ENCODE peak calls at places on chromosomes 3 and 15, in eight cellular contexts. R is dorsolateral prefrontal cortex, H is stomach, B is transverse colon, K is pancreas, S is sigmoid colon, E is neural progenitor cell, Z is fibroblast of lung. N is an unnamed sample.

GRCh38 chr3:53142986-53143385 is 12.8 kb upstream of the RFT1 start:
- DNase-seq in B (peak), Z (no peak), K (no peak), E (no peak), R (no peak), H (no peak), S (no peak), N (no peak)

GRCh38 chr15:75790631-75791336 is 52.5 kb upstream of the UBE2Q2 start:
- DNase-seq in Z (no peak), H (no peak), S (no peak), E (no peak), K (no peak), B (no peak), R (no peak), N (no peak)

GRCh38 chr3:104392327-104392726 is 974.4 kb upstream of the ALCAM start:
- DNase-seq in Z (no peak), R (no peak), B (no peak), H (no peak), K (no peak), E (no peak), S (no peak), N (no peak)

GRCh38 chr3:159323848-159324247 is 522.0 kb downstream of the MFSD1 start:
- DNase-seq in B (no peak), Z (no peak), K (no peak), E (no peak), H (no peak), R (no peak), S (no peak), N (no peak)

GRCh38 chr3:190486908-190487607 is 26.8 kb upstream of the IL1RAP start:
- DNase-seq in S (no peak), Z (no peak), R (no peak), E (no peak), K (no peak), B (no peak), H (no peak), N (no peak)

GRCh38 chr3:180980612-180981011 is 8.9 kb downstream of the DNAJC19 start:
- DNase-seq in S (no peak), R (no peak), K (no peak), Z (peak), H (no peak), B (no peak), E (no peak), N (no peak)

GRCh38 chr3:148975696-148976095 is 15.6 kb upstream of the GYG1 start:
- DNase-seq in H (no peak), S (no peak), R (no peak), E (no peak), Z (no peak), K (no peak), B (no peak), N (no peak)

GRCh38 chr3:171849632-171850323 is 6.6 kb downstream of the TMEM212 start:
- DNase-seq in Z (no peak), K (no peak), H (no peak), E (no peak), B (no peak), R (no peak), S (no peak), N (no peak)

GRCh38 chr3:71565326-71565725 is 18.2 kb downstream of the FOXP1 start:
- DNase-seq in H (no peak), S (no peak), E (no peak), Z (no peak), R (no peak), K (no peak), B (no peak), N (no peak)

GRCh38 chr3:174023445-174023844 is 625.9 kb downstream of the NLGN1 start:
- DNase-seq in Z (peak), H (no peak), S (no peak), K (no peak), B (no peak), R (peak), E (no peak), N (no peak)

GRCh38 chr3:193859195-193859594 is 266.2 kb downstream of the OPA1 start:
- DNase-seq in B (peak), H (no peak), S (no peak), Z (no peak), E (no peak), K (no peak), R (no peak), N (no peak)

GRCh38 chr15:67520976-67521769 is at the start of gene C15orf61:
- DNase-seq in Z (peak), E (peak), S (peak), B (peak), K (peak), R (peak), H (peak), N (peak)

GRCh38 chr15:27509014-27509413 is 538.0 kb downstream of the GABRG3 start:
- DNase-seq in Z (no peak), H (no peak), R (no peak), B (no peak), S (no peak), K (no peak), E (no peak), N (no peak)

GRCh38 chr3:170760174-170760526 is 109.8 kb downstream of the RPL22L1 start:
- DNase-seq in S (no peak), H (peak), B (no peak), E (no peak), K (peak), R (no peak), Z (peak), N (no peak)

GRCh38 chr3:122800838-122801237 is 6.0 kb downstream of the SLC49A4 start:
- DNase-seq in K (no peak), B (no peak), S (no peak), E (no peak), H (no peak), Z (no peak), R (no peak), N (no peak)

GRCh38 chr3:100032262-100032661 is 82.0 kb downstream of the FILIP1L start:
- DNase-seq in B (no peak), K (no peak), R (no peak), E (no peak), H (no peak), S (no peak), Z (peak), N (no peak)

GRCh38 chr3:171168086-171168485 is 141.6 kb upstream of the SLC2A2 start:
- DNase-seq in R (no peak), B (no peak), E (peak), K (peak), H (no peak), S (no peak), Z (peak), N (no peak)

GRCh38 chr3:58151637-58152036 is 59.1 kb downstream of the DNASE1L3 start:
- DNase-seq in E (no peak), B (no peak), R (peak), S (peak), Z (no peak), H (no peak), K (no peak), N (no peak)
- H3K27ac ChIP-seq in E (no peak), B (no peak), R (peak), S (no peak), Z (no peak), H (no peak), K (no peak), N (peak)

GRCh38 chr3:30648670-30649357 is 42.4 kb downstream of the TGFBR2 start:
- DNase-seq in S (no peak), H (no peak), R (no peak), K (no peak), Z (no peak), B (no peak), E (no peak), N (no peak)

GRCh38 chr3:30645077-30645476 is 38.7 kb downstream of the TGFBR2 start:
- DNase-seq in H (no peak), B (no peak), R (no peak), S (no peak), K (no peak), Z (no peak), E (no peak), N (no peak)

GRCh38 chr3:30644615-30645014 is 38.2 kb downstream of the TGFBR2 start:
- DNase-seq in B (peak), S (peak), Z (peak), H (peak), E (no peak), K (peak), R (no peak), N (no peak)

GRCh38 chr3:30646181-30646876 is 39.9 kb downstream of the TGFBR2 start:
- DNase-seq in R (no peak), S (no peak), E (no peak), K (no peak), B (no peak), Z (no peak), H (no peak), N (no peak)

DNA sequence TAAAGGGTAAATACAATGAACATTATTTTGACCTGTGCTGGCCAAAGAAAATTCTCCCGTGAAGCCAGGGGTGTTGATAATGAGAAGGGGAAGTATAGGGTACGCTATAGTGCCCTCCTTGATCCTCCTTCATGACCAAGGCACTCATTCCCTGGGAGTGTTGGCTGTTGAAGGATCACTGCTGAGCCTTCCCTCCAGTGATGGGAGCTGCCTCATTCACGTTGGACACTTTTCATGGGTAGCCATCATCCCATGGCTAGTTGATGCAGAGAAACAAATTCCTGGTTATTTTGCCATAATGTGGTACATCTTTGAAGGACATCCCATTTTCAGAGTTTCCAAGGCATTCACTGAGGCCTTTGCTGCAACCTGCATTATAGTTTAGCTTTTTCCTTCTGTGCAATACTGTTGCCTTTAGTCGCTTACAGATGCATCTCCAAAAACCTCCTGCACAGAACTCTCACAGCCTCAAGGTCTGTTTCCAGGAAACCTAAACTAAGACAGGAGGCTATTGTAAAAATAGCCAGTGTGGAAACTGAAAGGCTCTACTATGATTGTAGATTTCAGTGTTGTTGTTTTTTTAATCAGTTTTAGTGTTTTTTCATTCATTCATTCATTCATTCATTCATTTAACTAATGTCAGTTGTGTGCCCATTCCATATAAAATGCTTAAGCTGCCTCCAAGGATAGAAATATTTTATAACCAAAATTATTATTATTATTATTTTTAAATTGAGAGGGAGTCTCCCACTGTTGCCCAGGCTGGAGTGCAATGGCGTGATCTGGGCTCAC is 40.8 kb downstream of the TGFBR2 start:
- DNase-seq in E (no peak), R (no peak), Z (no peak), S (no peak), B (no peak), H (no peak), K (no peak), N (no peak)
- H3K27ac ChIP-seq in E (no peak), R (peak), Z (no peak), S (no peak), B (peak), H (peak), K (no peak), N (no peak)

GRCh38 chr3:46968783-46969428 is 7.6 kb downstream of the CCDC12 start:
- DNase-seq in H (no peak), R (no peak), E (no peak), S (no peak), Z (no peak), B (no peak), K (no peak), N (no peak)
- H3K27ac ChIP-seq in H (no peak), R (no peak), E (no peak), S (no peak), Z (no peak), B (no peak), K (no peak), N (no peak)

DNA sequence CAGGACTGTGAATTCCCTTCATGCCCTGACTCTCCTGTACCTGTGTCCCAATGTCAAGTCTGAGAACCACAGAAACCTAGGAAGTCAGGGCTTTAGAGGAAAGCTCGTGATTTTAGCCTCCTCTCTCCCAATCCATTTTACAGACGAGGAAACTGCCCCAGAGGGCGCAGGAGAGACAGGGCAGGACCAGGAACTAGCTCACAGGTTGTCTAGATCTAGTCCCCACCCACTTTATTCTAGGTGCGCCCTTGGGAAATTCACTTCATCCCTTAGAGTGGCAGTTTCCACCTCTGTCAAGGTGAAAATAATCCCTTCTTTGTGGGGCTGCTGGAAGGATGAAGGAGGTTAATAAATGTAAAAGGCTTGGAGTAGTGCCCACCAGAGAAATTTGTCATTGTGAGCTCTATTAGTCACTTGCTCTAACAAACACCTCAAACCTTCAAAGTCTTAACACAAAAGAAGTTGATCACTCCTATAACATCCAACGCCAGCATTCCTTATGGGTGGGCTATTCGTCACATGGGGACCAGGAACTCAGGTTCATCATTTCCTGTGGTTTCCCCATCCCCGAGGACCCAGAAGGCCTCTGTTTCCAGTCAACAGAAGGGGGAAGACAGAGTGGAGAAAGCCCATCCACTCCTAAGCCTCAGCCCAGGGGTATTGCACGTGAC is 282.3 kb downstream of the XXYLT1 start:
- DNase-seq in E (no peak), R (no peak), H (no peak), S (no peak), K (no peak), B (no peak), Z (peak), N (no peak)
- H3K27ac ChIP-seq in E (no peak), R (no peak), H (no peak), S (no peak), K (no peak), B (no peak), Z (no peak), N (no peak)

DNA sequence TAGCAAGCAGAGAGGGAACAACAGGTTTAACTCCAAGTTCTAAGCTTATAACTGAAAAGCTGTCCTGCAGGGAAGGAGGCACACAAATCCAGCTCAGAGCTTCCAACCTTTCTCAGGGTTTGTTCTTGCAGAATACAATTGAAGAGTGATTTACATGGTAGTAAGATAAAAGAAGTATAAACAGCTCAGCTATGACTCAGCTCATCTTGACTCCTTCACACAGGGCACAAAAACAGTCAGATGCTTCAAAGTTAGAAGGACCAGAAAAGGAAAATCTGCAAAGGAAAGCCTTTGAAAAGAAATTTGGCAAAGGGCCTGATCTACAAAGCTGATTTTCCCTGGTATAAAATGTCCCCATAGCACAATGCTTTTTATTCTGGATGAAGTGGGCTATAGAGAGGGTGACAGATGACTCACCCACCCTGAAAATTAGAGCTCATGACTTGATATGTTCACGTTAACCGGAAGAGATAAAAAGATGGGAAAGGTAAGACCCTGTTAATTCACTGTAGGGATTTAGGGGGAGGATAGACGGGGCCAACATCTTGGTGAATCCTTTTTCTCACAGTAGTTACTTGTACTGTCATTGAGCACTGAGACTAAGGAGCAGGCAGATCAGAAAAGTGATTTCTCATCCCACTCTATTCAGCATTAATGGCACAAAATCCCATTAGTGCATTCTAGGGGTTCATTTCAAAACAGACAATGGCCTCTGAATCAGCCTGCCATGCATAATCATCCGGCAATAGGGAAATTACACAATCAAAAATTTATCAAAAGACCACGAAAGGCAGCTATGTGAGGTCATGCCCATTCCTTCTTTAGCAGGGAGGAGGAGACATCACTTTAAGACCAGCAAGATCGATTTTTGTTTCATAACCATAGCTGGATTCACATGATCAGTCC is 143.5 kb downstream of the GAP43 start:
- DNase-seq in E (peak), K (no peak), Z (peak), S (no peak), H (no peak), R (no peak), B (no peak), N (no peak)
- H3K27ac ChIP-seq in E (no peak), K (no peak), Z (peak), S (peak), H (no peak), R (no peak), B (no peak), N (no peak)

GRCh38 chr3:146524961-146525360 is 19.4 kb downstream of the PLSCR1 start:
- DNase-seq in S (no peak), B (no peak), K (no peak), R (no peak), H (no peak), E (no peak), Z (no peak), N (no peak)

GRCh38 chr3:146523536-146523935 is 20.9 kb downstream of the PLSCR1 start:
- DNase-seq in B (no peak), R (no peak), H (no peak), E (no peak), K (no peak), S (no peak), Z (no peak), N (no peak)

GRCh38 chr3:146519810-146520209 is 24.6 kb downstream of the PLSCR1 start:
- DNase-seq in E (no peak), H (no peak), B (no peak), K (no peak), R (no peak), Z (no peak), S (no peak), N (no peak)

GRCh38 chr3:146517684-146518435 is 26.5 kb downstream of the PLSCR1 start:
- DNase-seq in H (no peak), R (no peak), E (no peak), K (peak), B (no peak), Z (no peak), S (no peak), N (no peak)

GRCh38 chr3:146521356-146521755 is 23.1 kb downstream of the PLSCR1 start:
- DNase-seq in Z (no peak), H (no peak), S (no peak), E (no peak), B (no peak), K (no peak), R (no peak), N (no peak)
- H3K27ac ChIP-seq in Z (no peak), H (no peak), S (no peak), E (no peak), B (no peak), K (no peak), R (no peak), N (no peak)

DNA sequence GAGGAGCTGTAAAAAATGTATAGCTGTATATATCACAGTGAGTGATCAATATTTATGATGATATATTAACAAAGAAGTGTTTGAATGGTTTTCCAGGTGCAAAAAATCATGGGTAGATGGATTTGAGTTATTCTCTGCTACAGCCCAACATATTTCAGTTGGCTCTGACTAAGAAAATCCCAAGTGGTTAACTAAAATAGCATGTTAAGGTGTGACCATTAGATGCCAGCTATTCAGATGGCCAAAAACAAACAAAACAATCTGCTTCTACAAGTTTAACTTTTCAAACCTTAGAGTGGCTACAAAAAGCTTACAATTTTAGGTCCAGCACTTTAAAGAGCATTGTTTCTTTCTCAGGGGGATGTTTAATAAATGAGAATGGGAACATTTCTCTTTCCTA is 67.5 kb downstream of the SEMA6D start:
- DNase-seq in Z (no peak), S (no peak), H (no peak), R (no peak), B (no peak), E (no peak), K (no peak), N (no peak)
- H3K27ac ChIP-seq in Z (no peak), S (no peak), H (no peak), R (no peak), B (no peak), E (no peak), K (no peak), N (no peak)

DNA sequence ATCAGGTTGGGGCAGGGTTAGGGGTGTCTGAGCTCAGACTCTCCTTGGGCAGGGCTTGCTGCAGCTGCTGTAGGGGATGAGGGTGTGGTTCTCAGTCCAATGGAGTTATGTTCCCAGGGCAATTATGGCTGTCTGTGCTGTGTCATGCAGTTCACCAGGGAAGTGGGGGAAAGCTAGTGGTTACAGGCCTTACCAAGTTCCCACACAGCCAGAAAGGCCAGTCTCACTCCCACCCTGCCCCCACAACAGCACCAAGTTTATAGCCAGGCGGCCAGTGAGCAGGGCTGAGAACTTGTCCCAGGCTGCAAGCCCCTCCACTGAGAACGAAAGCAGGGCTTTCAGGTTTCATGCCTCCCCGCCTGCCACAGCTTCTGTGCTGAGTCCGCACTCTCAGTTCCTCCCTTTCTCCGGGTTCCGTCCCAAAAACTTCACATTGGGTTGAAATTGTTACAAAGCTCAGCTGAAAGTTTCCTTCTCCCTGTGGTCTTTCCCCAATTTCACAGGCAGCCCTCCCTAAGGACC is 19.6 kb upstream of the CPOX start:
- DNase-seq in H (no peak), K (no peak), S (peak), E (no peak), Z (no peak), R (no peak), B (peak), N (no peak)
- H3K27ac ChIP-seq in H (no peak), K (no peak), S (no peak), E (no peak), Z (no peak), R (no peak), B (no peak), N (no peak)

N was measured in coronary artery.